ENCODE peak calls at places on chromosomes 7 and 10, in nine cellular contexts. I, H, E, R, F, K, C, M and W are unnamed samples.

GRCh38 chr7:18815261-18815840 is 302.1 kb downstream of the TWIST1 start:
- DNase-seq in K (no peak), M (no peak), E (no peak), C (no peak), F (no peak), I (no peak), H (no peak), R (no peak), W (no peak)

GRCh38 chr10:128064615-128065580 is 61.3 kb downstream of the MKI67 start:
- DNase-seq in K (no peak), M (no peak), F (no peak), E (peak), H (peak), I (no peak), C (peak), R (no peak), W (peak)

GRCh38 chr10:29248156-29248555 is 40.7 kb upstream of the LYZL1 start:
- DNase-seq in H (no peak), C (no peak), E (no peak), R (no peak), F (no peak), I (no peak), M (no peak), K (no peak), W (no peak)

GRCh38 chr10:343231-344215 is 208.3 kb downstream of the ZMYND11 start:
- DNase-seq in I (no peak), E (peak), C (no peak), F (no peak), M (no peak), H (no peak), R (no peak), K (no peak), W (no peak)

GRCh38 chr10:92914478-92915066 is 66.3 kb downstream of the EXOC6 start:
- DNase-seq in I (no peak), M (peak), C (peak), K (no peak), R (peak), F (peak), E (no peak), H (peak), W (no peak)

GRCh38 chr7:131843862-131844261 is 287.4 kb upstream of the PODXL start:
- DNase-seq in F (peak), K (no peak), C (peak), H (no peak), E (no peak), I (no peak), M (peak), R (no peak), W (no peak)

GRCh38 chr7:16431646-16432424 is 10.5 kb upstream of the CRPPA start:
- DNase-seq in F (no peak), I (no peak), R (no peak), K (no peak), E (no peak), C (no peak), M (peak), H (no peak), W (no peak)

GRCh38 chr10:17562572-17562971 is 54.6 kb downstream of the HACD1 start:
- DNase-seq in E (no peak), C (peak), I (no peak), F (no peak), R (no peak), M (no peak), H (peak), K (no peak), W (no peak)

GRCh38 chr10:21055339-21056135 is 158.4 kb upstream of the NEBL start:
- DNase-seq in H (no peak), E (no peak), F (no peak), R (no peak), I (no peak), M (no peak), C (no peak), K (no peak), W (no peak)

GRCh38 chr7:83359108-83359507 is 196.4 kb upstream of the PCLO start:
- DNase-seq in H (no peak), I (no peak), C (no peak), K (no peak), M (no peak), R (no peak), F (no peak), E (no peak), W (no peak)

GRCh38 chr10:71582019-71582418 is 137.6 kb downstream of the C10orf105 start:
- DNase-seq in F (no peak), M (peak), E (no peak), R (no peak), H (no peak), I (peak), C (peak), K (no peak), W (no peak)

GRCh38 chr7:34104992-34105391 is 199.7 kb downstream of the BMPER start:
- DNase-seq in H (no peak), I (no peak), C (peak), M (no peak), E (no peak), F (no peak), R (no peak), K (no peak), W (no peak)
- TF ChIP-seq CTCF in H (no peak), I (no peak), C (no peak), M (no peak), E (no peak), F (no peak), R (no peak), K (no peak), W (no peak)

GRCh38 chr7:108222236-108222892 is 92.2 kb upstream of the LAMB4 start:
- DNase-seq in I (no peak), C (peak), E (no peak), F (no peak), K (peak), H (no peak), M (no peak), R (peak), W (no peak)
- TF ChIP-seq CTCF in I (no peak), C (no peak), E (no peak), F (no peak), K (no peak), H (no peak), M (no peak), R (no peak), W (no peak)

GRCh38 chr10:69064762-69065328 is 23.1 kb upstream of the SRGN start:
- DNase-seq in H (no peak), I (no peak), F (no peak), K (no peak), M (no peak), E (no peak), R (no peak), C (no peak), W (no peak)
- TF ChIP-seq CTCF in H (no peak), I (no peak), F (no peak), K (no peak), M (no peak), E (no peak), R (no peak), C (no peak), W (no peak)

DNA sequence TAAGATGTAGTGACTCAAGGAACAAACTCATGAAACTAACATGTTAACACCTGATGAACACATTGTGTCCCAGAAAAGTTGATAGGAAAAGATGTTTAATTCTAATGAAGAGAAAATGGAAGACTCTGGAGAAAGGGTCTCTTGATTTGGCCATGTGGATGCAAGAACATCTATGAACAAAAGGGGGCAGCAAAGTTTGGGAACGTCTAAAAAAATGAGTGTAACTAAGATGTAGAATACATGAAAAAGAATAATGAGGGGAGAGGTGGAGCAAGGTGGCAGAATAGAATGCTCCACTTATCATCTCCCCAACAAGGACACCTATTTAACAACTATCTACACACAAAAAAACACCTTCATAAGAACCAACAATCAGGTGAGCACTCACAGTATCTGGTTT is 805.1 kb downstream of the TNS3 start:
- DNase-seq in F (no peak), I (no peak), M (no peak), R (no peak), C (no peak), E (no peak), H (no peak), K (no peak), W (no peak)
- TF ChIP-seq CTCF in F (peak), I (no peak), M (peak), R (peak), C (peak), E (peak), H (no peak), K (peak), W (no peak)

GRCh38 chr10:102120142-102120986 is at the start of gene LDB1:
- DNase-seq in M (peak), R (peak), I (peak), E (peak), C (peak), F (peak), H (peak), K (no peak), W (peak)
- TF ChIP-seq CTCF in M (peak), R (no peak), I (peak), E (peak), C (peak), F (no peak), H (no peak), K (peak), W (no peak)

DNA sequence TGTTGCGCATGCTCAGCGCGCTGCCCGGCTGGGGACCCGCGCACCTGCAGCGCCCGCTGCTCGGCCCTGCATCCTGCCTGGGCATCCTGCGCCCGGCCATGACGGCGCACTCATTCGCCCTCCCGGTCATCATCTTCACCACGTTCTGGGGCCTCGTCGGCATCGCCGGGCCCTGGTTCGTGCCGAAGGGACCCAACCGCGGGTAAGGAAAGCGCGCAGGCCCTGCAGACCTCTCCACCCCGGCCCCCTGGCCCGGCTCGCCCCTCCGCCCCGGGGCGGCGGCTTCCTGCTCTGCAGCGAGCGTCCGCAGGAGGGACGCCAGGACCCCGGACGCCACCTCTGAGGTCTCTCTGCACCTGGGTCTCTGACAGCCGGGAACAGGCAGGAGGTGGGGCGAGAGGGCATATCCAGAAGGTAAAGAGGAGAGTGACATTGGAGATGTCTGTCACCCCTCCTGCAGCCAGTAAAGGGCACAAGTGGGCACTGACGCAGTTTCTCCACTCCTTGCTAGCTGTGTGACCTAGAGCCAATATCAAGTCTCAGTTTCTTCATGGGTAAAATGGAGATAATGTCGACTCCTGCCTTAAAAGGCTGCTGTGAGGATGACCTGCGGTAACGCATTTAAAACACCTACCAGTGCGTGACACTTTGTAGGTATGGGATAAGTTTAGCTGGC is at the start of gene ATP6V0E2:
- DNase-seq in K (no peak), R (no peak), C (no peak), E (no peak), H (no peak), M (no peak), F (no peak), I (no peak), W (no peak)
- TF ChIP-seq CTCF in K (no peak), R (no peak), C (no peak), E (no peak), H (no peak), M (no peak), F (no peak), I (no peak), W (no peak)

DNA sequence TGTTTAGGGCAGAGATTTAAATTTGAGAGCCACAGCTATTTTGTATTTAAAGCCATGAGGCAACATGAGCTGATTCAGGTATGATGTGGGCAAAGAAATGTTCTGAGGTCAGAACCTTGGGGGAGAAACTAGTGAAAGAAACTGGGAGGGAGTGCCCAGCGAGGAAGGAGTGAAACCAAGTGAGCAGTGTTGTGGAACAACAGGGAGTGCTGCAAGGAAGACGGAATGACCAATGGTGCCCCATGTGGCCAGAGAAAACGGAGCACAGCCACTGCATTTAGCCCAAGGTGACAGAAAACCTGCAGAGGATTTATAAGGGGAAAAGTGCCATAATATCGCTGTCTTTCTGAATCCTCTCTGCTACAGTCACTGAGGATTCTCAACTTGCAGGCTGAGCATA is 777.2 kb downstream of the CCSER2 start:
- DNase-seq in C (no peak), H (no peak), F (no peak), I (no peak), E (no peak), R (peak), M (peak), K (no peak), W (no peak)
- TF ChIP-seq CTCF in C (no peak), H (no peak), F (no peak), I (no peak), E (no peak), R (no peak), M (peak), K (no peak), W (no peak)

DNA sequence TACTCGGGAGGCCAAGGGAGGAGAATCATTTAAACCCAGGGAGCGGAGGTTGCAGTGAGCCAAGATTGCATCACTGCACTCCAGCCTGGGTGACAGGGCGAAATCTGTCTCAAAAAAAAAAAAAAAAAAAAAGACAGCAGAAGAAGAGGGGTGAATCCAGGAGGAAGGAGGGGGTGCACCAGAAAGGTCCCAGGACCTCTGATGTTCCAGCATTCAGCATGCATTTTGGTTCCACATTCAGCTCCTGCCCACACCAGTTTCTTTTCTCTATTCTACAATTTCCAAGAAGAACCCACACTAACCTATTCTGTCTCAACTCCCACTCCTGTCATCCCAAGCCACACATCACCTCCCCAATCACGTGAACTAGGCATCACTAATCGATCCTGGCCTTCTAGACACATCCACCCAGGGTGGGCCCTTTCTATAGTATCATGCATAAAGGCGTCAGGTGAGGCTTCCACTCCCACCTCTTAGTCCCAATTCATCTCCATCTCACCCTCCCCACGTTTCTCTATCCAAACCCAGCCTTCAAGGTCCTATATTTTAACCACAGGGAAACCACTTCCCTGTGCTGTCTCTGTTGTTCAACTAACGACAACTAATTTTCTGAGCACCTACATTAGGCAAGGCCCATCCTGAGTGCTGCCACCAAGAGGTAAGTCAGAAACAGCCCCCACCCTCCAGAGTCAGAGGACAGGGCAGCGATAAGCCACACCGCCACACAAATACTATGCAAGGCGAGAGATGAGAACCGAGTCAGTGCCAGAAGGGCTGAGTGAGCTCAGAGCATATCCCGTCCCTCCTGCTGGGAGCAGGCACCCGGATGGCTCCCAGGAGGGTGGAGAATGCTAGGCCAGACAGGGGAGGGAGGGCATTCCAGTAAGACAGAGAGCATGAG is 2.2 kb downstream of the ANXA11 start:
- DNase-seq in C (peak), K (peak), F (peak), R (peak), H (peak), I (no peak), M (peak), E (peak), W (peak)
- TF ChIP-seq CTCF in C (peak), K (peak), F (no peak), R (no peak), H (peak), I (no peak), M (peak), E (no peak), W (no peak)